ENCODE peak calls at places on chromosomes 11 and 22, in eight cellular contexts. One of them, this sample, is unnamed.

GRCh38 chr22:48885271-48885918 is 942.3 kb downstream of the BRD1 start:
- DNase-seq in stomach: no peak
- DNase-seq in transverse colon: no peak
- DNase-seq in SK-N-SH: no peak
- DNase-seq in tibial nerve: no peak
- DNase-seq in A549: no peak
- DNase-seq in sigmoid colon: peak
- DNase-seq in K562: no peak
- DNase-seq in this sample: no peak

GRCh38 chr11:95231881-95232605 is 1.0 kb upstream of the SESN3 start:
- DNase-seq in stomach: peak
- DNase-seq in transverse colon: peak
- DNase-seq in SK-N-SH: peak
- DNase-seq in tibial nerve: peak
- DNase-seq in A549: no peak
- DNase-seq in sigmoid colon: peak
- DNase-seq in K562: no peak
- DNase-seq in this sample: peak

GRCh38 chr11:113644605-113645004 is 61.5 kb downstream of the TMPRSS5 start:
- DNase-seq in stomach: no peak
- DNase-seq in transverse colon: no peak
- DNase-seq in SK-N-SH: peak
- DNase-seq in tibial nerve: no peak
- DNase-seq in A549: no peak
- DNase-seq in sigmoid colon: no peak
- DNase-seq in K562: no peak
- DNase-seq in this sample: no peak

GRCh38 chr11:66081505-66081904 is 11.4 kb downstream of the PACS1 start:
- DNase-seq in stomach: peak
- DNase-seq in transverse colon: peak
- DNase-seq in SK-N-SH: no peak
- DNase-seq in tibial nerve: peak
- DNase-seq in A549: no peak
- DNase-seq in sigmoid colon: peak
- DNase-seq in K562: no peak
- DNase-seq in this sample: no peak

GRCh38 chr11:73521621-73522020 is 76.3 kb downstream of the FAM168A start:
- DNase-seq in stomach: no peak
- DNase-seq in transverse colon: no peak
- DNase-seq in SK-N-SH: no peak
- DNase-seq in tibial nerve: no peak
- DNase-seq in A549: no peak
- DNase-seq in sigmoid colon: no peak
- DNase-seq in K562: no peak
- DNase-seq in this sample: no peak

GRCh38 chr11:103110406-103110805 is 1.2 kb downstream of the DYNC2H1 start:
- DNase-seq in stomach: no peak
- DNase-seq in transverse colon: no peak
- DNase-seq in SK-N-SH: no peak
- DNase-seq in tibial nerve: no peak
- DNase-seq in A549: peak
- DNase-seq in sigmoid colon: no peak
- DNase-seq in K562: no peak
- DNase-seq in this sample: no peak

GRCh38 chr22:32177221-32177765 is 18.2 kb upstream of the C22orf42 start:
- DNase-seq in stomach: no peak
- DNase-seq in transverse colon: no peak
- DNase-seq in SK-N-SH: no peak
- DNase-seq in tibial nerve: no peak
- DNase-seq in A549: no peak
- DNase-seq in sigmoid colon: no peak
- DNase-seq in K562: no peak
- DNase-seq in this sample: no peak

GRCh38 chr11:10911907-10912306 is 54.1 kb upstream of the ZBED5 start:
- DNase-seq in stomach: no peak
- DNase-seq in transverse colon: no peak
- DNase-seq in SK-N-SH: no peak
- DNase-seq in tibial nerve: no peak
- DNase-seq in A549: no peak
- DNase-seq in sigmoid colon: no peak
- DNase-seq in K562: no peak
- DNase-seq in this sample: no peak

GRCh38 chr22:48652796-48653195 is 1174.9 kb downstream of the BRD1 start:
- DNase-seq in stomach: no peak
- DNase-seq in transverse colon: no peak
- DNase-seq in SK-N-SH: no peak
- DNase-seq in tibial nerve: no peak
- DNase-seq in A549: no peak
- DNase-seq in sigmoid colon: no peak
- DNase-seq in K562: no peak
- DNase-seq in this sample: no peak

GRCh38 chr11:47395225-47396048 is 13.0 kb upstream of the SLC39A13 start:
- DNase-seq in stomach: no peak
- DNase-seq in transverse colon: no peak
- DNase-seq in SK-N-SH: no peak
- DNase-seq in tibial nerve: no peak
- DNase-seq in A549: no peak
- DNase-seq in sigmoid colon: no peak
- DNase-seq in K562: no peak
- DNase-seq in this sample: no peak

GRCh38 chr11:102983491-102983890 is 28.0 kb upstream of the MMP13 start:
- DNase-seq in stomach: no peak
- DNase-seq in transverse colon: no peak
- DNase-seq in SK-N-SH: no peak
- DNase-seq in tibial nerve: no peak
- DNase-seq in A549: no peak
- DNase-seq in sigmoid colon: no peak
- DNase-seq in K562: no peak
- DNase-seq in this sample: no peak

GRCh38 chr22:19875061-19875530 is 20.4 kb upstream of the GNB1L start:
- DNase-seq in stomach: no peak
- DNase-seq in transverse colon: no peak
- DNase-seq in SK-N-SH: no peak
- DNase-seq in tibial nerve: no peak
- DNase-seq in A549: no peak
- DNase-seq in sigmoid colon: peak
- DNase-seq in K562: no peak
- DNase-seq in this sample: no peak
- TF ChIP-seq EP300 in stomach: no peak
- TF ChIP-seq EP300 in transverse colon: no peak
- TF ChIP-seq EP300 in SK-N-SH: no peak
- TF ChIP-seq EP300 in tibial nerve: no peak
- TF ChIP-seq EP300 in A549: no peak
- TF ChIP-seq EP300 in sigmoid colon: no peak
- TF ChIP-seq EP300 in K562: no peak
- TF ChIP-seq EP300 in this sample: no peak

GRCh38 chr11:80844110-80844509 is 1403.3 kb upstream of the TENM4 start:
- DNase-seq in stomach: no peak
- DNase-seq in transverse colon: no peak
- DNase-seq in SK-N-SH: no peak
- DNase-seq in tibial nerve: no peak
- DNase-seq in A549: no peak
- DNase-seq in sigmoid colon: no peak
- DNase-seq in K562: no peak
- DNase-seq in this sample: no peak
- TF ChIP-seq EP300 in stomach: no peak
- TF ChIP-seq EP300 in transverse colon: no peak
- TF ChIP-seq EP300 in SK-N-SH: no peak
- TF ChIP-seq EP300 in tibial nerve: no peak
- TF ChIP-seq EP300 in A549: no peak
- TF ChIP-seq EP300 in sigmoid colon: no peak
- TF ChIP-seq EP300 in K562: no peak
- TF ChIP-seq EP300 in this sample: no peak

GRCh38 chr11:128771102-128771501 is 77.2 kb downstream of the FLI1 start:
- DNase-seq in stomach: no peak
- DNase-seq in transverse colon: no peak
- DNase-seq in SK-N-SH: no peak
- DNase-seq in tibial nerve: no peak
- DNase-seq in A549: no peak
- DNase-seq in sigmoid colon: no peak
- DNase-seq in K562: no peak
- DNase-seq in this sample: no peak
- TF ChIP-seq EP300 in stomach: no peak
- TF ChIP-seq EP300 in transverse colon: no peak
- TF ChIP-seq EP300 in SK-N-SH: no peak
- TF ChIP-seq EP300 in tibial nerve: no peak
- TF ChIP-seq EP300 in A549: no peak
- TF ChIP-seq EP300 in sigmoid colon: no peak
- TF ChIP-seq EP300 in K562: no peak
- TF ChIP-seq EP300 in this sample: no peak

GRCh38 chr11:104700609-104701008 is 197.7 kb downstream of the CASP12 start:
- DNase-seq in stomach: no peak
- DNase-seq in transverse colon: no peak
- DNase-seq in SK-N-SH: no peak
- DNase-seq in tibial nerve: no peak
- DNase-seq in A549: no peak
- DNase-seq in sigmoid colon: no peak
- DNase-seq in K562: no peak
- DNase-seq in this sample: no peak
- TF ChIP-seq EP300 in stomach: no peak
- TF ChIP-seq EP300 in transverse colon: no peak
- TF ChIP-seq EP300 in SK-N-SH: no peak
- TF ChIP-seq EP300 in tibial nerve: no peak
- TF ChIP-seq EP300 in A549: no peak
- TF ChIP-seq EP300 in sigmoid colon: no peak
- TF ChIP-seq EP300 in K562: no peak
- TF ChIP-seq EP300 in this sample: no peak

DNA sequence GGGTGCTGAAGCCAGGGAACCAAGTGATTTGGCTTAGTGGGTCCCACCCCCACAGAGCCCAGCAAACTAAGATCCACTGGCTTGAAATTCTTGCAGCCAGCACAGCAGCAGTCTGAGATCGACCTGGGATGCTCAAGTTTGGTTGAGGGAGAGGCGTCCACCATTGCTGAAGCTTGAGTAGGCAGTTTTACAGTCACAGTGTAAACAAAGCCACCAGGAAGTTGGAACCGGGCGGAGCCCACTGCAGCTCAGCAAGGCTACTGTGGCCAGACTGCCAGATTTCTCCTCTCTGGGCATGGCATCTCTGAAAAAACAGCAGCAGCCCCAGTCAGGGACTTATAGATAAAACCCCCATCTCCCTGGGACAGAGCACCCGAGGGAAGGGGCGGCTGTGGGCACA is 424.1 kb upstream of the TENM4 start:
- DNase-seq in stomach: peak
- DNase-seq in transverse colon: peak
- DNase-seq in SK-N-SH: no peak
- DNase-seq in tibial nerve: no peak
- DNase-seq in A549: no peak
- DNase-seq in sigmoid colon: no peak
- DNase-seq in K562: no peak
- DNase-seq in this sample: no peak
- TF ChIP-seq EP300 in stomach: no peak
- TF ChIP-seq EP300 in transverse colon: no peak
- TF ChIP-seq EP300 in SK-N-SH: no peak
- TF ChIP-seq EP300 in tibial nerve: no peak
- TF ChIP-seq EP300 in A549: no peak
- TF ChIP-seq EP300 in sigmoid colon: no peak
- TF ChIP-seq EP300 in K562: no peak
- TF ChIP-seq EP300 in this sample: no peak

This sample was measured in esophagus muscularis mucosa.